ENCODE peak calls at places on chromosomes 7 and 10, in ten cellular contexts. U, N, H, R, Q, D, M, E, I and G are unnamed samples.

GRCh38 chr7:82605247-82605864 is 161.8 kb upstream of the CACNA2D1 start:
- DNase-seq in R (peak; percentile 79), U (peak; percentile 42), I (peak; percentile 24), E (no peak), H (peak; percentile 59), M (peak; percentile 45), N (no peak), D (no peak), Q (peak; percentile 59), G (peak; percentile 14)

GRCh38 chr7:155375337-155376277 is 77.9 kb downstream of the INSIG1 start:
- DNase-seq in D (no peak), I (no peak), Q (no peak), U (peak; percentile 27), N (no peak), R (peak; percentile 26), E (no peak), H (peak; percentile 64), M (no peak), G (no peak)

GRCh38 chr10:63466168-63466935 is 575 bp upstream of the JMJD1C start:
- DNase-seq in I (peak; percentile 49), E (peak; percentile 55), U (peak; percentile 69), Q (peak; percentile 75), R (peak; percentile 45), N (peak; percentile 70), M (peak; percentile 60), D (peak; percentile 57), H (peak; percentile 83), G (peak; percentile 27)

GRCh38 chr7:43583424-43584199 is 704 bp downstream of the STK17A start:
- DNase-seq in D (peak; percentile 72), N (peak; percentile 89), R (no peak), E (peak; percentile 58), U (peak; percentile 66), Q (peak; percentile 77), M (peak; percentile 56), H (peak; percentile 55), I (no peak), G (no peak)

GRCh38 chr10:44384601-44385422 is at the start of gene CXCL12:
- DNase-seq in I (no peak), E (no peak), R (no peak), H (peak; percentile 40), N (no peak), U (peak; percentile 55), D (no peak), Q (no peak), M (peak; percentile 73), G (peak; percentile 35)

GRCh38 chr10:8513155-8514147 is 459.0 kb downstream of the GATA3 start:
- DNase-seq in R (no peak), U (no peak), E (no peak), N (no peak), D (no peak), H (peak; percentile 47), I (no peak), Q (no peak), M (no peak), G (no peak)

GRCh38 chr7:369981-370621 is 80.1 kb downstream of the FOXL3 start:
- DNase-seq in H (no peak), M (no peak), R (no peak), N (peak; percentile 38), D (no peak), Q (no peak), U (no peak), I (peak; percentile 46), E (no peak), G (no peak)

GRCh38 chr7:139060838-139061237 is 25.0 kb upstream of the ZC3HAV1L start:
- DNase-seq in Q (no peak), N (no peak), E (no peak), D (no peak), M (no peak), H (no peak), U (peak; percentile 11), R (no peak), I (no peak), G (no peak)

GRCh38 chr10:133030791-133031190 is 56.9 kb upstream of the ADGRA1 start:
- DNase-seq in D (no peak), N (no peak), R (no peak), M (no peak), H (peak; percentile 40), U (no peak), I (no peak), E (no peak), Q (no peak), G (no peak)

GRCh38 chr10:31972519-31973041 is 43.9 kb upstream of the ARHGAP12 start:
- DNase-seq in Q (no peak), U (no peak), N (no peak), D (no peak), E (no peak), H (no peak), R (no peak), M (no peak), I (no peak), G (no peak)

GRCh38 chr7:123972045-123972444 is 47.0 kb downstream of the SPAM1 start:
- DNase-seq in I (no peak), H (no peak), R (no peak), E (no peak), M (no peak), D (no peak), N (no peak), U (no peak), Q (no peak), G (no peak)

GRCh38 chr7:24498439-24498838 is 74.8 kb upstream of the PALS2 start:
- DNase-seq in I (no peak), E (no peak), M (no peak), H (no peak), N (no peak), Q (no peak), D (no peak), U (no peak), R (no peak), G (no peak)

GRCh38 chr7:116030626-116031276 is at the start of gene TFEC:
- DNase-seq in U (peak; percentile 41), Q (no peak), R (peak; percentile 9), N (no peak), E (no peak), I (no peak), H (peak; percentile 40), D (no peak), M (no peak), G (no peak)

GRCh38 chr10:11237571-11237970 is 219.9 kb downstream of the CELF2 start:
- DNase-seq in I (no peak), D (no peak), M (no peak), Q (no peak), U (no peak), N (no peak), H (no peak), R (no peak), E (no peak), G (no peak)

GRCh38 chr10:133235891-133236321 is 1.7 kb upstream of the VENTX start:
- DNase-seq in Q (no peak), N (no peak), H (no peak), U (no peak), D (no peak), M (no peak), I (no peak), R (no peak), E (no peak), G (no peak)

GRCh38 chr7:80729586-80730320 is 91.3 kb downstream of the CD36 start:
- DNase-seq in H (no peak), R (no peak), M (peak; percentile 66), D (no peak), I (no peak), N (no peak), U (peak; percentile 89), Q (no peak), E (no peak), G (no peak)